ENCODE peak calls at places on chromosomes 11 and 22, in four cellular contexts. I, E, X and H are unnamed samples.

GRCh38 chr11:90558328-90558865 is 335.5 kb upstream of the CHORDC1 start:
- DNase-seq in I (no peak), E (no peak), X (no peak), H (no peak)

GRCh38 chr11:126766425-126766824 is 234.1 kb downstream of the KIRREL3 start:
- DNase-seq in I (no peak), E (no peak), X (no peak), H (no peak)

GRCh38 chr22:47199261-47199948 is 437.0 kb downstream of the TBC1D22A start:
- DNase-seq in I (no peak), E (no peak), X (no peak), H (no peak)

GRCh38 chr11:33829430-33830141 is 55.3 kb upstream of the FBXO3 start:
- DNase-seq in I (peak), E (peak), X (peak), H (peak)

GRCh38 chr11:86160546-86161149 is 83.9 kb upstream of the EED start:
- DNase-seq in I (peak), E (no peak), X (no peak), H (no peak)

GRCh38 chr22:50526849-50527801 is 1.7 kb upstream of the SCO2 start:
- DNase-seq in I (peak), E (peak), X (no peak), H (no peak)

GRCh38 chr11:12941671-12942070 is 67.4 kb upstream of the RASSF10 start:
- DNase-seq in I (no peak), E (no peak), X (no peak), H (no peak)

GRCh38 chr22:40466976-40467375 is 96.6 kb downstream of the SGSM3 start:
- DNase-seq in I (no peak), E (no peak), X (no peak), H (no peak)

GRCh38 chr11:42407379-42407778 is 904.4 kb upstream of the API5 start:
- DNase-seq in I (no peak), E (peak), X (no peak), H (no peak)

GRCh38 chr11:113131036-113131775 is 170.0 kb downstream of the NCAM1 start:
- DNase-seq in I (no peak), E (no peak), X (no peak), H (no peak)

GRCh38 chr11:10044618-10045017 is 249.4 kb downstream of the SBF2 start:
- DNase-seq in I (peak), E (no peak), X (no peak), H (no peak)

GRCh38 chr11:43818220-43818619 is 62.4 kb upstream of the ALKBH3 start:
- DNase-seq in I (peak), E (no peak), X (peak), H (no peak)

GRCh38 chr22:19120829-19121630 is 1.2 kb downstream of the DGCR2 start:
- DNase-seq in I (peak), E (no peak), X (no peak), H (no peak)

GRCh38 chr11:116990061-116990473 is 108.2 kb downstream of the SIK3 start:
- DNase-seq in I (peak), E (peak), X (no peak), H (peak)

GRCh38 chr22:22691716-22692701 is 47.6 kb downstream of the GGTLC2 start:
- DNase-seq in I (peak), E (peak), X (no peak), H (no peak)

GRCh38 chr22:20758688-20759087 is 15.2 kb upstream of the SERPIND1 start:
- DNase-seq in I (no peak), E (no peak), X (no peak), H (no peak)

GRCh38 chr11:116733959-116734517 is 38.7 kb downstream of the BUD13 start:
- DNase-seq in I (no peak), E (no peak), X (no peak), H (no peak)

GRCh38 chr22:35154937-35155387 is 89.0 kb downstream of the ISX start:
- DNase-seq in I (peak), E (peak), X (no peak), H (peak)

GRCh38 chr11:102347526-102348331 is 715 bp downstream of the BIRC2 start:
- DNase-seq in I (peak), E (peak), X (no peak), H (no peak)

GRCh38 chr11:111524056-111524455 is 9.5 kb downstream of the HOATZ start:
- DNase-seq in I (peak), E (no peak), X (no peak), H (no peak)

GRCh38 chr11:98587884-98588283 is 432.9 kb upstream of the CNTN5 start:
- DNase-seq in I (no peak), E (no peak), X (no peak), H (no peak)

GRCh38 chr11:86370922-86371614 is 3.6 kb upstream of the CCDC81 start:
- DNase-seq in I (peak), E (peak), X (peak), H (peak)

GRCh38 chr11:81644239-81644840 is 1089.3 kb downstream of the FAM181B start:
- DNase-seq in I (peak), E (peak), X (no peak), H (peak)

GRCh38 chr11:72241290-72241781 is 2.6 kb downstream of the PHOX2A start:
- DNase-seq in I (no peak), E (no peak), X (no peak), H (no peak)

GRCh38 chr11:72240461-72241289 is 3.3 kb downstream of the PHOX2A start:
- DNase-seq in I (no peak), E (peak), X (no peak), H (no peak)

GRCh38 chr11:72239296-72239848 is 4.6 kb downstream of the PHOX2A start:
- DNase-seq in I (no peak), E (peak), X (no peak), H (no peak)

GRCh38 chr11:72238492-72239295 is 5.3 kb downstream of the PHOX2A start:
- DNase-seq in I (no peak), E (no peak), X (no peak), H (no peak)

GRCh38 chr11:72239849-72240460 is 4.0 kb downstream of the PHOX2A start:
- DNase-seq in I (no peak), E (peak), X (no peak), H (no peak)
- TF ChIP-seq CTCF in I (no peak), E (no peak), X (no peak), H (no peak)

GRCh38 chr22:46056169-46057041 is 79.4 kb upstream of the WNT7B start:
- DNase-seq in I (no peak), E (no peak), X (no peak), H (no peak)
- H3K4me3 ChIP-seq in I (peak), E (no peak), X (peak), H (peak)

DNA sequence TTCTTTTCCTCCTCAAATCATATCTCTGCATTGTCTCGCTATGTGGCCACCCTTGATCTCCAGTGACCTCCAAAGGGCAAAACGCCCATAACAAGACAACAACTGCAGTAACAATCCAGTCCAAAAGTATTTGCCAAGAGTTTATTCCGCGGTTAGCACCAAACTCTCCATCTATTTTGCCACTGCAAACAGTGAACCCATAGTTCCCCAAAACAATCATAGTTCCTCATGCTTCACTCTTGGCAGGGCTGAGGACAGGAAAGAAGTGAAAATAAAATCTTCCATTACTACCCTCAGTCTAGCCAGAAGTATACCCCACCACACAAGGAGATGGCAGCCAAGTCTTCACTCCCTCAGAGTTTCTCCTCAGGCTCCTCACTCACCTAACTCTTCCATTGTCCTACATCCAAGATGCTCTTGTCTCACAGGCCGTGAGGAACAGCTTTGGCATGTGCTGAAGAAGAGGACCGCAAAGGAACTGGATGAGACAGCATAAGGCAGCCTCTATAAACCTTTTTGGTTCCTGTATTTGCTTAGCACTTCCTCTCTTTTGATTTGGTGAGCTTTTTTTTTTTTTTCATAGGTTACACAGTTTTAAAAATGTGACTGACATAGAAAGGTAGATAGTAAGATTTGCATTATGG is at the start of gene LPXN:
- DNase-seq in I (peak), E (peak), X (no peak), H (peak)
- TF ChIP-seq CTCF in I (no peak), E (no peak), X (no peak), H (no peak)

GRCh38 chr11:65646921-65647701 is 9.2 kb downstream of the SIPA1 start:
- DNase-seq in I (no peak), E (peak), X (no peak), H (no peak)
- H3K4me3 ChIP-seq in I (peak), E (peak), X (peak), H (no peak)

GRCh38 chr11:70647188-70648166 is 249.1 kb downstream of the CTTN start:
- DNase-seq in I (no peak), E (no peak), X (no peak), H (no peak)
- TF ChIP-seq CTCF in I (no peak), E (no peak), X (no peak), H (no peak)

GRCh38 chr22:27794244-27794643 is 7.3 kb downstream of the MN1 start:
- DNase-seq in I (no peak), E (no peak), X (no peak), H (no peak)

GRCh38 chr22:27790396-27791216 is 10.9 kb downstream of the MN1 start:
- DNase-seq in I (no peak), E (no peak), X (no peak), H (no peak)

GRCh38 chr22:27791494-27792241 is 9.9 kb downstream of the MN1 start:
- DNase-seq in I (no peak), E (no peak), X (no peak), H (no peak)

GRCh38 chr22:27795053-27795452 is 6.5 kb downstream of the MN1 start:
- DNase-seq in I (no peak), E (no peak), X (no peak), H (no peak)

GRCh38 chr22:27792452-27793165 is 8.9 kb downstream of the MN1 start:
- DNase-seq in I (no peak), E (no peak), X (no peak), H (no peak)
- H3K4me3 ChIP-seq in I (no peak), E (no peak), X (no peak), H (no peak)

GRCh38 chr22:45218974-45219373 is 21.7 kb downstream of the KIAA0930 start:
- DNase-seq in I (no peak), E (no peak), X (no peak), H (no peak)

GRCh38 chr22:45217345-45217744 is 23.3 kb downstream of the KIAA0930 start:
- DNase-seq in I (no peak), E (no peak), X (no peak), H (no peak)

GRCh38 chr22:45212992-45213751 is 27.5 kb downstream of the KIAA0930 start:
- DNase-seq in I (no peak), E (peak), X (no peak), H (no peak)

GRCh38 chr22:45217806-45218205 is 22.9 kb downstream of the KIAA0930 start:
- DNase-seq in I (no peak), E (no peak), X (no peak), H (no peak)

GRCh38 chr22:45216133-45217003 is 24.3 kb downstream of the KIAA0930 start:
- DNase-seq in I (no peak), E (peak), X (no peak), H (no peak)
- TF ChIP-seq CTCF in I (no peak), E (no peak), X (no peak), H (no peak)

GRCh38 chr22:18108187-18108586 is 2.4 kb upstream of the TUBA8 start:
- DNase-seq in I (no peak), E (no peak), X (no peak), H (no peak)
- H3K4me3 ChIP-seq in I (no peak), E (no peak), X (no peak), H (no peak)

DNA sequence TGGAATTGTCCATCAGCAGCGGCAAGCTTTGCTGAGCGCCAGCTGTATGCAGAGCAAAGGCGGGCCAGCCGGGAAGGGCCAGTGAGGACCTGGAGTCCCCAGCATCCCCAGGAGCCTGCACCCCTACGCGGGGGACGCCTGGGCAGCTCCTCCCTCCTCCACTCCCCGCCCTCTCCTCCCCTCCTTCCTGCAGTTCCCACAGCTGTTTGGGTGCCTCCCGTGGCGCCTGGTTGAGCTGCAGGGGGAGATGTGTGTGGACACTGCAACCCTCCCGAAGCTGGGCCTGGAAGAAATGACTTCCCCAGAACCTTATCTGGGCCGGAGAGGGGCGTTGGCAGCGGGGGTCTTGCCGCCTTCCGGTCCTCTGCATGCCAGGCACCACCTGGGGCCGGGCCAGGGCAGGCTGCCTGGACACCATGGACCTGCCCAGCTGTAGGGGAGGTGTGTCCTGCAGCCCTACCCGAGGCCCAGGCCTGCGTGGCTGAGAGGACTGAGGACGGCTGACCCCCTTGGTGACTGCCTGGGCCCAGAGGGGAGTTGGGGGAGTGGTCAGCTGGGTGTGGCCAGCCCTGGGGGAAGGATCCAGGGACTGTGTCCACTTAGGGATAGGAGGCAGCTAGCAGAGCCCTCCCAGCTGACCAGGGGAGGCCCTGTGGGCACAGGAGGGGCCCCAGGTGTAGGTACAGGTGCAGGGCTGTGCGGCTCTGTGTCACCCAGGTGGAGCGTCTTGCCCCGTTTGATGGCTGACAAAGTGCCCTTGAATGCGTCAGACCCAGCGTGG is 16.8 kb upstream of the MUC6 start:
- DNase-seq in I (no peak), E (peak), X (no peak), H (no peak)
- TF ChIP-seq CTCF in I (no peak), E (peak), X (no peak), H (no peak)

DNA sequence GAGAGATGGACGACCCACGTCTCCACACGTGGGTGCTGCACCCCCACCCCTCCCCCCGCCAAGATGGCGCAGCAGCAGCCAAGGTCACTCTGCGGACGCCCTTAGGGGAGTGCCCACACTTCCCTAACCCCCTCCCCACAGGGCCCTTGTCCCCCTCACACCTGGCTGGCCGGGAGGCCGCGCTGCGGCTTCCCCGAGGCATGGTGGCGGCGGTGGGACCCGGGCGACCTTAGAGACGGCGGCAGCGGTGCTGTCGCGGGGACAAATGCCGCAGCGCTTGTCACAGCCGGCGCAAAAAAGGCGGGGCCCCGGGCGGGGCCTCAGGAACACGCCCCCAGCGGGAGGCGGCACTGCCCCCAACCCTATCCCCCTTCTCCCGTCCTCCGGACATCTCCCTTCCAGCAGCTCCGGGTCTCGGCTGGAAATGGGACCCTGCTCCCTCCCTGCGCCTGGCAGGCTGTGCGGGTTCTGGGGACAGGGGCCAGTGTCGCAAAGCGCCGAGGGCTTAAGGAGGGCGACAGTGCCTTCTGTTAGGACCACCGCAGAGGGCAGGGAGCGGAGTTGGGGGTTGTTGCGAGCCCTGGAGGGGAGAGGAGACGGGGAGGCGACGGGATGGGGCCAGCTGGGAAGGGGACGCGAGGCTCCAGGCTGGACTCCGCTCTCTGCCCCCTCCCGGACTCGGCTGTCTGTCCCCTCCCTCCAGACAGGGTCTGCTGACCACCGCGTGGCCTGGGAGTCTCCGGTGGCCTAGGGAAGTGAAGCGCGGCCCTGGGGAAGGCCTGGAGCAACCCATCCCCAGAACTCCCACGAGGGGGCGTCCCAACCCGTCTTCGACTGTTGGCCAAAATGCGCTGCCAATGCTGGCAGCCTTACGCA is at the start of gene CHCHD10:
- DNase-seq in I (peak), E (peak), X (no peak), H (no peak)
- H3K4me3 ChIP-seq in I (peak), E (peak), X (peak), H (peak)